ENCODE peak calls at places on chromosome 21, in ten cellular contexts. Q is activated CD4-positive, CD25-positive, alpha-beta regulatory T cell treated with anti-CD3 and anti-CD28 coated beads, Interleukin-2, amount 50 U/mL, for 16 hours; K is activated CD4-positive, alpha-beta T cell treated with anti-CD3 and anti-CD28 coated beads, Interleukin-2, amount 50 U/mL, for 1 hour; W is amniotic stem cell; L is H9; B is sciatic nerve; I is activated CD8-positive, alpha-beta memory T cell treated with anti-CD3 and anti-CD28 coated beads, Interleukin-2, amount 50 U/mL, for 4 hours; S is EH; G is naive thymus-derived CD4-positive, alpha-beta T cell; N is GM13977. H is an unnamed sample.

GRCh38 chr21:46194374-46195334 is 10.4 kb upstream of the SPATC1L start:
- DNase-seq in W (no peak), B (peak; percentile 44), I (no peak), L (peak; percentile 26), S (no peak), N (no peak), Q (no peak), K (no peak), G (no peak), H (peak; percentile 60)

GRCh38 chr21:25983745-25984144 is 186.8 kb downstream of the APP start:
- DNase-seq in S (no peak), G (no peak), B (no peak), N (no peak), Q (no peak), L (no peak), W (no peak), I (no peak), K (no peak), H (no peak)

GRCh38 chr21:43598416-43599120 is 60.7 kb downstream of the HSF2BP start:
- DNase-seq in I (no peak), N (no peak), S (peak; percentile 95), K (no peak), W (peak; percentile 59), Q (no peak), G (no peak), B (no peak), L (no peak), H (no peak)

GRCh38 chr21:44709426-44710293 is 1.7 kb downstream of the TSPEAR start:
- DNase-seq in B (peak; percentile 48), L (peak; percentile 46), N (no peak), I (peak; percentile 48), G (no peak), K (no peak), S (peak; percentile 10), Q (no peak), W (no peak), H (no peak)

GRCh38 chr21:26506951-26507350 is 66.1 kb downstream of the CYYR1 start:
- DNase-seq in G (no peak), S (peak; percentile 50), Q (no peak), W (no peak), L (no peak), K (no peak), N (no peak), B (no peak), I (no peak), H (no peak)

GRCh38 chr21:34836103-34836932 is 167.5 kb downstream of the CLIC6 start:
- DNase-seq in N (no peak), B (no peak), Q (no peak), W (peak; percentile 95), S (peak; percentile 100), G (no peak), L (no peak), K (no peak), I (peak; percentile 25), H (no peak)

GRCh38 chr21:33490991-33491372 is 534 bp downstream of the DNAJC28 start:
- DNase-seq in W (no peak), I (no peak), S (no peak), Q (no peak), B (no peak), K (no peak), N (no peak), L (no peak), G (no peak), H (peak; percentile 62)

GRCh38 chr21:46421756-46422555 is 36.7 kb upstream of the DIP2A start:
- DNase-seq in W (no peak), B (no peak), L (no peak), Q (no peak), G (no peak), S (no peak), N (no peak), K (no peak), I (no peak), H (no peak)

GRCh38 chr21:33026878-33027400 is 1.2 kb downstream of the OLIG2 start:
- DNase-seq in B (peak; percentile 49), Q (no peak), I (no peak), W (no peak), G (no peak), S (no peak), N (peak; percentile 50), L (peak; percentile 55), K (no peak), H (no peak)

GRCh38 chr21:41170442-41170841 is 2.5 kb downstream of the BACE2 start:
- DNase-seq in B (no peak), N (peak; percentile 55), S (no peak), Q (no peak), K (no peak), I (no peak), L (peak; percentile 72), G (no peak), W (no peak), H (no peak)